ENCODE peak calls at places on chromosomes 4 and X, in seven cellular contexts. R, V, J, F, T, W and U are unnamed samples.

GRCh38 chr4:144564358-144564757 is 81.6 kb upstream of the HHIP start:
- DNase-seq in T (no peak), V (no peak), F (no peak), R (no peak), W (no peak), J (no peak), U (no peak)

GRCh38 chr4:107243141-107243779 is 207.1 kb upstream of the DKK2 start:
- DNase-seq in J (no peak), T (no peak), R (no peak), V (no peak), F (no peak), W (no peak), U (no peak)

GRCh38 chrX:103730746-103731508 is 20.2 kb downstream of the TMEM31 start:
- DNase-seq in R (no peak), V (no peak), J (peak; percentile 61), T (no peak), F (no peak), W (peak; percentile 86), U (no peak)

GRCh38 chr4:165873298-165874071 is 448 bp downstream of the TLL1 start:
- DNase-seq in R (peak; percentile 76), V (peak; percentile 7), F (peak; percentile 47), J (peak; percentile 32), T (peak; percentile 31), W (no peak), U (peak; percentile 43)

GRCh38 chrX:71671043-71671829 is 3.9 kb downstream of the LOC101059915 start:
- DNase-seq in F (no peak), V (no peak), T (no peak), J (no peak), R (peak; percentile 51), W (no peak), U (no peak)

GRCh38 chrX:12021708-12022107 is 116.6 kb upstream of the FRMPD4 start:
- DNase-seq in T (no peak), F (peak; percentile 25), V (no peak), W (no peak), J (peak; percentile 23), R (no peak), U (no peak)

GRCh38 chr4:82394896-82395295 is 21.1 kb upstream of the HNRNPD start:
- DNase-seq in R (no peak), F (no peak), W (no peak), V (no peak), J (no peak), T (no peak), U (no peak)

GRCh38 chrX:41621236-41621651 is 67.5 kb upstream of the GPR34 start:
- DNase-seq in V (peak; percentile 73), R (no peak), T (no peak), J (no peak), W (peak; percentile 62), F (no peak), U (no peak)

GRCh38 chrX:128992107-128992971 is 531.0 kb downstream of the SMARCA1 start:
- DNase-seq in J (no peak), W (no peak), V (no peak), F (no peak), T (no peak), R (no peak), U (no peak)

GRCh38 chr4:8847331-8847730 is 24.3 kb downstream of the HMX1 start:
- DNase-seq in W (no peak), F (peak; percentile 5), V (no peak), T (no peak), R (peak; percentile 25), J (peak; percentile 6), U (no peak)

GRCh38 chr4:19945979-19946380 is 305.7 kb upstream of the SLIT2 start:
- DNase-seq in R (no peak), W (peak; percentile 97), F (no peak), J (no peak), T (no peak), V (no peak), U (no peak)

GRCh38 chr4:81207793-81208192 is 7.2 kb downstream of the PRKG2 start:
- DNase-seq in V (no peak), T (no peak), R (no peak), J (no peak), W (peak; percentile 89), F (no peak), U (no peak)

GRCh38 chr4:182369211-182369610 is 126.0 kb downstream of the TENM3 start:
- DNase-seq in R (no peak), T (no peak), F (no peak), J (no peak), W (peak; percentile 62), V (no peak), U (no peak)

GRCh38 chr4:15953625-15954024 is 9.3 kb downstream of the FGFBP2 start:
- DNase-seq in J (no peak), F (no peak), R (no peak), V (no peak), T (no peak), W (no peak), U (no peak)

GRCh38 chrX:46444011-46444410 is 101.2 kb downstream of the ZNF674 start:
- DNase-seq in J (no peak), T (no peak), R (no peak), F (no peak), V (peak; percentile 34), W (peak; percentile 89), U (no peak)

GRCh38 chr4:98658287-98659105 is at the start of gene TSPAN5:
- DNase-seq in V (peak; percentile 73), W (peak; percentile 67), R (peak; percentile 96), T (peak; percentile 81), F (peak; percentile 80), J (peak; percentile 86), U (peak; percentile 75)

GRCh38 chrX:154014429-154015380 is 5.0 kb downstream of the IRAK1 start:
- DNase-seq in T (no peak), R (no peak), F (no peak), J (no peak), V (no peak), W (no peak), U (no peak)

GRCh38 chrX:154013614-154014360 is 5.9 kb downstream of the IRAK1 start:
- DNase-seq in W (peak; percentile 10), R (peak; percentile 87), V (peak; percentile 42), F (no peak), J (no peak), T (peak; percentile 41), U (no peak)

GRCh38 chrX:154017766-154018517 is 1.8 kb downstream of the IRAK1 start:
- DNase-seq in W (no peak), F (no peak), T (no peak), J (no peak), V (no peak), R (no peak), U (no peak)

GRCh38 chrX:154016366-154017076 is 3.2 kb downstream of the IRAK1 start:
- DNase-seq in J (no peak), R (no peak), V (no peak), T (no peak), W (no peak), F (no peak), U (no peak)

DNA sequence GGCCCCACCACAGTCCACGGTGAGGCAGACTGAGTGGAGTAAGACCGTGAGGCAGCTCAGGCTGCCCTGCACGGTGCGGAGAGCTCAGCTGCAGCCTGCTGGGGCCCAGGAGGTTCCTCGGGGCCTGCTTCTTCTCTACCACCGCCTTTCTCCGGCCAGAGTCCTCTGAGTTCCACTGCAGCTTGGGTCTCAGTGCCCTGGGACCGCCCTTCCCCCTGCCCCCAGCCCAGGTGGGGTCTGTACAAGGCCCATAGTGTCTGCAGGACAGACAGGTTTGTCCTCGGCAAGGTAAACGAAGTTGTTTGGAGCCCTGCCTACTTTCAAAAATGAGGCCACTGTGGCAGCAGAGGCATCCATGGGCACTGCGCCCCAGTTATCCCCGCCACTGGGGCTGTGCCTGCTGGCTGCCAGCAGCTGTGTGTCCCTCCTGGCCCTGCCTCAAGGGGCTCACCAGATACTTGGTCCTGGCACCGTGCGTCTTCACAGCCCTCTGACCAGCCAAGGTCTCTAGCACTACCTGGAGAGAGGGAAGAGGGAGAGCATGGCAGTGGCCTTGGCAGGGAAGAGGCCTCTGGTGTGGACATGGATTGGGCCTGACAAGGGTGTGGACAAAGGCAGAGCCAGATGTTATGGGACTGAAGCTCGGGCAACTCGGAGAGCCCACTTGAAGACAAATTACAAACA is 4.0 kb downstream of the IRAK1 start:
- DNase-seq in F (no peak), T (no peak), W (no peak), J (no peak), R (no peak), V (no peak), U (no peak)
- H3K4me3 ChIP-seq in F (no peak overlapping the region), T (no peak overlapping the region), W (no peak overlapping the region), J (no peak overlapping the region), R (no peak overlapping the region), V (no peak overlapping the region), U (no peak overlapping the region)

GRCh38 chr4:101347267-101347556 is at the start of gene PPP3CA:
- DNase-seq in T (no peak), J (no peak), V (no peak), W (no peak), F (no peak), R (no peak), U (no peak)
- TF ChIP-seq POLR2A in T (no peak), J (peak; percentile 74), V (no peak), W (no peak), F (peak; percentile 51), R (peak; percentile 51), U (peak; percentile 6)

GRCh38 chr4:171022698-171023378 is 790.4 kb upstream of the GALNTL6 start:
- DNase-seq in R (no peak), T (no peak), V (no peak), F (no peak), W (no peak), J (no peak), U (no peak)

GRCh38 chr4:171025776-171026175 is 787.4 kb upstream of the GALNTL6 start:
- DNase-seq in W (no peak), F (no peak), T (no peak), J (no peak), R (no peak), V (no peak), U (no peak)

GRCh38 chr4:171025323-171025722 is 787.9 kb upstream of the GALNTL6 start:
- DNase-seq in V (no peak), W (no peak), J (no peak), F (no peak), R (no peak), T (no peak), U (no peak)

GRCh38 chr4:171024720-171025303 is 788.4 kb upstream of the GALNTL6 start:
- DNase-seq in V (no peak), F (no peak), T (no peak), W (no peak), R (no peak), J (no peak), U (no peak)
- H3K4me1 ChIP-seq in V (no peaks in the 10 kb centered on the region), F (no peaks in the 10 kb centered on the region), T (no peaks in the 10 kb centered on the region), W (no peaks in the 10 kb centered on the region), R (no peaks in the 10 kb centered on the region), J (no peaks in the 10 kb centered on the region), U (no peaks in the 10 kb centered on the region)

GRCh38 chrX:147912093-147912801 is 528 bp downstream of the FMR1 start:
- DNase-seq in F (peak; percentile 35), V (peak; percentile 31), T (peak; percentile 29), W (peak; percentile 31), R (peak; percentile 89), J (peak; percentile 41), U (peak; percentile 30)

GRCh38 chrX:147911192-147912022 is at the start of gene FMR1:
- DNase-seq in F (peak; percentile 96), J (peak; percentile 96), T (peak; percentile 95), W (peak; percentile 86), R (peak; percentile 98), V (peak; percentile 94), U (peak; percentile 95)

GRCh38 chrX:147916375-147916968 is 4.8 kb downstream of the FMR1 start:
- DNase-seq in W (no peak), R (no peak), V (no peak), T (no peak), J (no peak), F (no peak), U (no peak)

GRCh38 chrX:147913570-147913969 is 1.9 kb downstream of the FMR1 start:
- DNase-seq in V (no peak), T (no peak), W (no peak), R (no peak), J (no peak), F (no peak), U (no peak)

GRCh38 chrX:147914609-147915008 is 2.9 kb downstream of the FMR1 start:
- DNase-seq in W (no peak), V (no peak), T (no peak), F (no peak), R (no peak), J (no peak), U (no peak)
- H3K4me3 ChIP-seq in W (no peak overlapping the region), V (no peak overlapping the region), T (no peak overlapping the region), F (no peak overlapping the region), R (no peak overlapping the region), J (no peak overlapping the region), U (no peak overlapping the region)